ENCODE peak calls at places on chromosome 13, in ten cellular contexts. G is astrocyte of the spinal cord; Z is T-helper 1 cell; J is posterior cingulate gyrus; O is NCI-H345; E is T follicular helper cell; H is naive thymus-derived CD8-positive, alpha-beta T cell; A is stimulated activated CD4-positive, alpha-beta T cell treated with anti-CD3 and anti-CD28 coated beads, Interleukin-1b, Interleukin-23, amount 100 ng/mL, for 24 hours; N is fibroblast of villous mesenchyme; I is SK-MEL-5. F is an unnamed sample.
A peak's percentile ranks its signal among the peaks of the same experiment; 100 is the strongest.

GRCh38 chr13:39676315-39676876 is 20.9 kb downstream of the COG6 start:
- DNase-seq in G (peak; percentile 62), Z (no peak), J (no peak), O (peak; percentile 45), E (no peak), H (no peak), A (no peak), N (peak; percentile 58), I (peak; percentile 68), F (no peak)

GRCh38 chr13:21326155-21327030 is 132.7 kb downstream of the ZDHHC20 start:
- DNase-seq in G (peak; percentile 35), Z (no peak), J (peak; percentile 52), O (no peak), E (no peak), H (no peak), A (no peak), N (peak; percentile 40), I (no peak), F (no peak)

GRCh38 chr13:75986818-75987217 is 350.7 kb downstream of the LMO7 start:
- DNase-seq in G (no peak), Z (no peak), J (no peak), O (no peak), E (no peak), H (no peak), A (no peak), N (no peak), I (no peak), F (no peak)

GRCh38 chr13:99421271-99421670 is 80.0 kb upstream of the TM9SF2 start:
- DNase-seq in G (no peak), Z (no peak), J (no peak), O (no peak), E (no peak), H (no peak), A (no peak), N (no peak), I (no peak), F (no peak)

GRCh38 chr13:30340367-30341184 is 33.2 kb upstream of the KATNAL1 start:
- DNase-seq in G (peak; percentile 80), Z (no peak), J (peak; percentile 26), O (no peak), E (no peak), H (no peak), A (no peak), N (peak; percentile 98), I (no peak), F (no peak)

GRCh38 chr13:19362946-19363510 is 181.4 kb upstream of the TUBA3C start:
- DNase-seq in G (no peak), Z (no peak), J (no peak), O (no peak), E (no peak), H (no peak), A (no peak), N (no peak), I (no peak), F (no peak)

GRCh38 chr13:74867460-74867859 is 614.5 kb downstream of the TBC1D4 start:
- DNase-seq in G (no peak), Z (no peak), J (no peak), O (no peak), E (no peak), H (no peak), A (no peak), N (peak; percentile 34), I (no peak), F (no peak)

GRCh38 chr13:40534456-40534855 is 132.0 kb downstream of the FOXO1 start:
- DNase-seq in G (no peak), Z (no peak), J (no peak), O (no peak), E (no peak), H (no peak), A (no peak), N (peak; percentile 61), I (no peak), F (no peak)

GRCh38 chr13:110957181-110957884 is 42.5 kb upstream of the ANKRD10 start:
- DNase-seq in G (peak; percentile 20), Z (no peak), J (no peak), O (no peak), E (no peak), H (no peak), A (no peak), N (no peak), I (no peak), F (no peak)

GRCh38 chr13:99288069-99288468 is 19.1 kb downstream of the GPR183 start:
- DNase-seq in G (no peak), Z (no peak), J (no peak), O (no peak), E (no peak), H (no peak), A (no peak), N (no peak), I (no peak), F (no peak)

GRCh38 chr13:97855570-97855970 is 97.9 kb upstream of the IPO5 start:
- DNase-seq in G (peak; percentile 80), Z (no peak), J (peak; percentile 55), O (peak; percentile 75), E (no peak), H (no peak), A (no peak), N (peak; percentile 86), I (peak; percentile 84), F (no peak)

GRCh38 chr13:74839656-74840055 is 642.3 kb downstream of the TBC1D4 start:
- DNase-seq in G (peak; percentile 22), Z (no peak), J (no peak), O (no peak), E (no peak), H (no peak), A (no peak), N (no peak), I (no peak), F (no peak)

GRCh38 chr13:27578121-27579030 is 42.0 kb downstream of the LNX2 start:
- DNase-seq in G (peak; percentile 44), Z (no peak), J (no peak), O (no peak), E (no peak), H (no peak), A (no peak), N (peak; percentile 62), I (peak; percentile 83), F (no peak)

GRCh38 chr13:75173457-75174356 is 308.3 kb downstream of the TBC1D4 start:
- DNase-seq in G (no peak), Z (no peak), J (no peak), O (peak; percentile 54), E (no peak), H (no peak), A (no peak), N (no peak), I (no peak), F (no peak)

GRCh38 chr13:85277753-85278152 is 521.5 kb downstream of the SLITRK6 start:
- DNase-seq in G (peak; percentile 27), Z (no peak), J (no peak), O (no peak), E (no peak), H (no peak), A (no peak), N (no peak), I (no peak), F (no peak)

GRCh38 chr13:39527301-39527700 is 75.7 kb downstream of the LHFPL6 start:
- DNase-seq in G (no peak), Z (no peak), J (no peak), O (no peak), E (no peak), H (no peak), A (no peak), N (no peak), I (no peak), F (no peak)

GRCh38 chr13:19673473-19674430 is 40.3 kb downstream of the MPHOSPH8 start:
- DNase-seq in G (no peak), Z (no peak), J (no peak), O (no peak), E (no peak), H (no peak), A (no peak), N (no peak), I (no peak), F (no peak)

GRCh38 chr13:67438465-67438864 is 208.3 kb upstream of the PCDH9 start:
- DNase-seq in G (no peak), Z (no peak), J (no peak), O (no peak), E (no peak), H (no peak), A (no peak), N (no peak), I (peak; percentile 26), F (no peak)

GRCh38 chr13:66899955-66900354 is 330.2 kb downstream of the PCDH9 start:
- DNase-seq in G (no peak), Z (no peak), J (no peak), O (no peak), E (no peak), H (no peak), A (no peak), N (no peak), I (no peak), F (no peak)

GRCh38 chr13:23321534-23322241 is 111.8 kb downstream of the SACS start:
- DNase-seq in G (peak; percentile 94), Z (no peak), J (no peak), O (no peak), E (no peak), H (no peak), A (no peak), N (peak; percentile 91), I (peak; percentile 28), F (no peak)

GRCh38 chr13:113923376-113924063 is 50.4 kb downstream of the C13orf46 start:
- DNase-seq in G (no peak), Z (no peak), J (no peak), O (no peak), E (no peak), H (no peak), A (no peak), N (no peak), I (no peak), F (no peak)

GRCh38 chr13:37029617-37030016 is 29.0 kb downstream of the EXOSC8 start:
- DNase-seq in G (peak; percentile 5), Z (no peak), J (no peak), O (no peak), E (no peak), H (no peak), A (no peak), N (no peak), I (no peak), F (no peak)

GRCh38 chr13:72384186-72384823 is 343.1 kb downstream of the MZT1 start:
- DNase-seq in G (no peak), Z (no peak), J (no peak), O (no peak), E (no peak), H (no peak), A (no peak), N (no peak), I (peak; percentile 87), F (no peak)

GRCh38 chr13:78589206-78589605 is 14.1 kb downstream of the POU4F1 start:
- DNase-seq in G (no peak), Z (no peak), J (no peak), O (no peak), E (no peak), H (no peak), A (no peak), N (peak; percentile 35), I (peak; percentile 46), F (no peak)

GRCh38 chr13:76683168-76683567 is 203.0 kb downstream of the KCTD12 start:
- DNase-seq in G (no peak), Z (no peak), J (no peak), O (no peak), E (no peak), H (no peak), A (no peak), N (no peak), I (no peak), F (no peak)

GRCh38 chr13:46389985-46390384 is 2.9 kb upstream of the RUBCNL start:
- DNase-seq in G (peak; percentile 26), Z (no peak), J (peak; percentile 82), O (no peak), E (no peak), H (no peak), A (no peak), N (no peak), I (peak; percentile 99), F (no peak)

GRCh38 chr13:59856281-59856810 is 307.4 kb downstream of the DIAPH3 start:
- DNase-seq in G (no peak), Z (no peak), J (no peak), O (no peak), E (no peak), H (no peak), A (no peak), N (peak; percentile 66), I (no peak), F (no peak)

GRCh38 chr13:106573855-106574254 is 5.9 kb upstream of the ARGLU1 start:
- DNase-seq in G (peak; percentile 15), Z (no peak), J (no peak), O (no peak), E (no peak), H (no peak), A (no peak), N (no peak), I (no peak), F (no peak)

F was measured in effector memory CD4-positive, alpha-beta T cell.